ENCODE peak calls at places on chromosomes 6 and 20, in five cellular contexts. K, P, I, B and C are unnamed samples.

GRCh38 chr6:111818539-111819226 is 54.6 kb downstream of the FYN start:
- DNase-seq in B (peak; percentile 27), P (no peak), K (no peak), I (no peak), C (no peak)

GRCh38 chr6:16592550-16592892 is 168.7 kb downstream of the ATXN1 start:
- DNase-seq in B (no peak), P (no peak), I (no peak), K (no peak), C (no peak)

GRCh38 chr6:129312865-129313264 is 397.1 kb downstream of the ARHGAP18 start:
- DNase-seq in B (peak; percentile 76), P (no peak), K (no peak), I (no peak), C (peak; percentile 42)

GRCh38 chr6:14951704-14952103 is 294.2 kb upstream of the JARID2 start:
- DNase-seq in P (no peak), K (no peak), I (no peak), B (no peak), C (no peak)

GRCh38 chr20:17990278-17990972 is 21.6 kb downstream of the MGME1 start:
- DNase-seq in K (no peak), B (no peak), P (no peak), I (no peak), C (no peak)

GRCh38 chr6:119862719-119863118 is 513.2 kb upstream of the MAN1A1 start:
- DNase-seq in B (no peak), I (no peak), K (no peak), P (no peak), C (no peak)

GRCh38 chr6:138374230-138374629 is 3.5 kb upstream of the SMIM28 start:
- DNase-seq in B (no peak), K (no peak), I (no peak), P (no peak), C (no peak)

GRCh38 chr20:873875-874607 is 40.5 kb downstream of the FAM110A start:
- DNase-seq in P (no peak), I (no peak), B (no peak), K (no peak), C (no peak)

GRCh38 chr6:25057121-25057520 is 121.4 kb upstream of the RIPOR2 start:
- DNase-seq in B (no peak), P (no peak), I (no peak), K (no peak), C (no peak)

GRCh38 chr6:107822154-107823046 is 1.7 kb downstream of the SCML4 start:
- DNase-seq in K (peak; percentile 9), B (no peak), I (no peak), P (no peak), C (no peak)

GRCh38 chr6:14406616-14407343 is 289.2 kb downstream of the CD83 start:
- DNase-seq in I (no peak), P (peak; percentile 51), B (no peak), K (no peak), C (no peak)

GRCh38 chr20:10521068-10521834 is 86.1 kb downstream of the SLX4IP start:
- DNase-seq in B (peak; percentile 87), P (peak; percentile 17), I (no peak), K (no peak), C (peak; percentile 49)

GRCh38 chr6:28988536-28989415 is 16.3 kb downstream of the ZNF311 start:
- DNase-seq in B (peak; percentile 38), I (peak; percentile 84), P (peak; percentile 95), K (no peak), C (peak; percentile 47)

GRCh38 chr6:162301128-162301527 is 426.4 kb downstream of the PRKN start:
- DNase-seq in B (no peak), I (no peak), K (no peak), P (no peak), C (no peak)

GRCh38 chr6:169019111-169019510 is 234.5 kb downstream of the THBS2 start:
- DNase-seq in B (no peak), K (no peak), P (no peak), I (no peak), C (no peak)

DNA sequence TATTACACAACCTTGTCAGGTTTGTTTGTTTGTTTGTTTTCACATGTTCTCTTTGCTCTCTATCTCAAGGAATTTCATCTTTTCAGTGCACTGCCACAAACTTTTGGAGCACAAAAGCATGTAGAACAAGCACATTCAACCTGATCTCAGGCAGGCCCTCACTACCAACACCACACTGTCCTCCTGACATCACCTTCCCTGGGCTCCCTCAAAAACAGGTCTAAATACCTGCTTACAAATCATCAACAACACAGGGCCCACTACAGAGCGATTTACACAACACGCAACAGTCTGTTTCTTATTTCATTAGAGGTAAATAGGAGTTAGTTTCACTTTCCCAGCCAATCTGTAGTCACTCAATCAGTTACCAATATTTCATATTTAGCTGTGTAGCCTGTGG is 241.4 kb downstream of the EPHA7 start:
- DNase-seq in I (no peak), K (no peak), B (no peak), P (no peak), C (no peak)
- H3K27ac ChIP-seq in I (no peak overlapping the region), K (no peak overlapping the region), B (no peak overlapping the region), P (no peak overlapping the region), C (no peak overlapping the region)

DNA sequence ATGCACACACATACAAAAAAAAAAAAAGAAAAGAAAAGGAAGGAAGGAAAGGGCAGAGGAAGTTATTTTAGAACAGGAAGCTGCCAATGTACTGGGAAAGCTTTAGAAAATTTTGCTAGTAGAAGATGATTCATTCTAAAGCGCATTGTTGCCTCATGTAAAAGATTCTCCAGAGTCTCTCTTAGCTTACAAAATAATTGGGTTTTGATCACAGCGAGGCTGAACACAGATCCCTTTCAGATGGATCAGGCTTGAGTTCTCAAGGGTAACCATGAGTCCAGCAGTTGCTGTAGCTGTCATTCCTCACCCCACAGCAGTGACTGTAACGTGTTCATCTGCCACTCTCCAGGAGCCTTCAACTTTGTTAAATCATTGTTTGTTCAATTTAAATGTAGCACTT is 81.9 kb downstream of the PHACTR2 start:
- DNase-seq in I (no peak), P (no peak), B (no peak), K (no peak), C (no peak)
- H3K27ac ChIP-seq in I (no peak overlapping the region), P (no peak overlapping the region), B (no peak overlapping the region), K (no peak overlapping the region), C (no peak overlapping the region)

GRCh38 chr20:43662943-43663655 is 3.8 kb upstream of the MYBL2 start:
- DNase-seq in K (no peak), I (no peak), P (no peak), B (no peak), C (peak; percentile 83)

GRCh38 chr20:43667341-43668132 is 623 bp downstream of the MYBL2 start:
- DNase-seq in I (no peak), P (peak; percentile 67), K (no peak), B (no peak), C (peak; percentile 65)

GRCh38 chr20:43665466-43666176 is 1.3 kb upstream of the MYBL2 start:
- DNase-seq in B (no peak), P (no peak), I (no peak), K (no peak), C (no peak)

GRCh38 chr20:43669332-43669731 is 2.4 kb downstream of the MYBL2 start:
- DNase-seq in K (no peak), B (peak; percentile 63), I (no peak), P (no peak), C (peak; percentile 31)

DNA sequence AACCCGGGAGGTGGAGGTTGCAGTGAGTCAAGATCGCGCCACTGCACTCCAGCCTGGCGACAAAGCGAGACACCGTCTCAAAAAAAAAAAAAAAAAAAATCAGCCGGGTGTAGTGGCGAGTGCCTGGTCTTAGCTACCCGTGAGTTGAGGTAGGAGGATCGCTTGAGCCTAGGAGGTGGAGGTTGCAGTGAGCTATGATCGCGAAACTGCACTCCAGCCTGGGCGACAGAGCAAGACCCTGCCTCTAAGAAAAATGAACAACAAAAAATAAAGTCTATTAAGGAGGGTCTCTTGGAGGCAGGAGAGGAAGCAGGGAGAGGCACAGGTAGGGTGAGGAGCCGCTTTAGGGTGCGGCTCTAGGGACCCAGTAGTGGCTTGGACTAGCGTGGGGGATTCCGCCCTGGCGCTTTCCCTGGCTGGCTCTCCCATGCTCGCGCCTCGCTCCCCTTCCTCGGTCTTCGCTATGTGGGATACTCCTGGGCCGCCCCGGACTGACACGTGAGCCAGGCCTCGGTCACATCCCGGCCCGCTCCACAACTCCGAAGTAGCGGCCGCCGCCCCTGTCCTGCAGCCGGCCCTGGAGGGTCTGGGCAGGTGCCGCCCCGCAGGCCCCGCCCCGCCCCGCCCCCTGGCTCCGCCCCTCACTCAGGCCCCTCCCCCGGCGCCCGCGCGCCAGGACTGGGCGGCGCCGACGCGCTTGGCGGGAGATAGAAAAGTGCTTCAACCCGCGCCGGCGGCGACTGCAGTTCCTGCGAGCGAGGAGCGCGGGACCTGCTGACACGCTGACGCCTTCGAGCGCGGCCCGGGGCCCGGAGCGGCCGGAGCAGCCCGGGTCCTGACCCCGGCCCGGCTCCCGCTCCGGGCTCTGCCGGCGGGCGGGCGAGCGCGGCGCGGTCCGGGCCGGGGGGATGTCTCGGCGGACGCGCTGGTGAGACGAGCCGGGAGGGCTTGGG is at the start of gene MYBL2:
- DNase-seq in B (peak; percentile 10), P (peak; percentile 94), I (peak; percentile 72), K (no peak), C (peak; percentile 87)
- H3K27ac ChIP-seq in B (no peak within 1 kb of the TSS), P (no peak within 1 kb of the TSS), I (no peak within 1 kb of the TSS), K (no peak within 1 kb of the TSS), C (peak within 1 kb of the TSS; percentile 57)

DNA sequence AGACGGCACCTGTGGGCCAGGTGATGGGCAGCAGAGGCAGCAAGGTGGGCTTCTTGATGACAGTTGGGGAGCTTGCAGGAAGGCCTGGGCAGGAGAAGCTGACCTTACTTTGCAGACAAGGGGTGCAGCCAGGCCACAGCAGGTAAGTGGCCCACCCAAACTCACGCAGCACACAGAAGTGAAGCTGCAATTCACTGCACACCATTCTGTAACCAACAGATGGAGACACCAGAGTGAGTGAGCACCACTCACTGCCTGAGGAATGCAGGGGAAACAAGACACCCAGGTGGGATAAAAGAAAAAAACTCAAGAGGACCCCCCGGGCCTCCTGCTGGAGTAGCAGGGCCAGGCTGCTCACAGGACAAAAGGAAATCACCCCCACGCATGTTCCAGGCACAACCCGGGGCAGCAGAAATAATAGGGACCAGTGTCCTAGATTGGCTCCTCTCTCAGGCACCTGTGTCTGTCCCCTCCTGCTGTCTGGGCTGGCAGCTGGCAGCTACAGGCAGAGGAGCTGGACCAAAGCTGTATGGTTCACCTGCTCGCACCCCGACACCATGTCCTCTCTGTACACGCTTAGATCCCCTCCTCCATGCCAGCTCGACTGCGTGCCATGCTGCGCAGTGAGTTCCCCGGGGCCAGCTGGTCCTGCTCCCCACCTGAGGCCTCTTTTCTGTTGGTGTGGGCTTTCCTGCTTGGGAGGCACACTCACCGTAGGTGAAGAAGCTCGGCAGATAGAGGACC is 4.9 kb downstream of the MTCH1 start:
- DNase-seq in K (no peak), B (no peak), I (no peak), P (peak; percentile 57), C (no peak)
- H3K27ac ChIP-seq in K (no peak overlapping the region), B (no peak overlapping the region), I (peak overlapping the region; percentile 19), P (no peak overlapping the region), C (peak overlapping the region; percentile 35)